ENCODE peak calls at places on chromosomes 4 and X, in six cellular contexts. One of them, this sample, is unnamed.

GRCh38 chr4:145507636-145508035 is 26.0 kb downstream of the SMAD1 start:
- DNase-seq in HepG2: peak; percentile 21
- DNase-seq in A549: peak; percentile 8
- DNase-seq in Karpas-422: no peak
- DNase-seq in transverse colon: no peak
- DNase-seq in cardiac muscle cell: no peak
- DNase-seq in this sample: no peak

GRCh38 chr4:150308824-150309472 is 230.7 kb downstream of the DCLK2 start:
- DNase-seq in HepG2: no peak
- DNase-seq in A549: peak; percentile 3
- DNase-seq in Karpas-422: no peak
- DNase-seq in transverse colon: no peak
- DNase-seq in cardiac muscle cell: no peak
- DNase-seq in this sample: no peak

GRCh38 chr4:139694522-139694921 is 28.9 kb downstream of the MGST2 start:
- DNase-seq in HepG2: no peak
- DNase-seq in A549: no peak
- DNase-seq in Karpas-422: no peak
- DNase-seq in transverse colon: no peak
- DNase-seq in cardiac muscle cell: no peak
- DNase-seq in this sample: no peak

GRCh38 chrX:51332188-51332942 is at the start of gene NUDT10:
- DNase-seq in HepG2: no peak
- DNase-seq in A549: peak; percentile 12
- DNase-seq in Karpas-422: no peak
- DNase-seq in transverse colon: peak; percentile 29
- DNase-seq in cardiac muscle cell: peak; percentile 86
- DNase-seq in this sample: peak; percentile 24

GRCh38 chr4:168126952-168127351 is 34.6 kb downstream of the ANXA10 start:
- DNase-seq in HepG2: no peak
- DNase-seq in A549: no peak
- DNase-seq in Karpas-422: no peak
- DNase-seq in transverse colon: no peak
- DNase-seq in cardiac muscle cell: no peak
- DNase-seq in this sample: no peak

GRCh38 chr4:2337896-2338295 is 76.0 kb upstream of the MXD4 start:
- DNase-seq in HepG2: no peak
- DNase-seq in A549: no peak
- DNase-seq in Karpas-422: no peak
- DNase-seq in transverse colon: no peak
- DNase-seq in cardiac muscle cell: no peak
- DNase-seq in this sample: no peak

GRCh38 chrX:22534643-22535042 is 261.9 kb downstream of the CBLL2 start:
- DNase-seq in HepG2: no peak
- DNase-seq in A549: no peak
- DNase-seq in Karpas-422: no peak
- DNase-seq in transverse colon: peak; percentile 10
- DNase-seq in cardiac muscle cell: no peak
- DNase-seq in this sample: no peak

GRCh38 chr4:133555671-133556070 is 406.6 kb downstream of the PCDH10 start:
- DNase-seq in HepG2: no peak
- DNase-seq in A549: no peak
- DNase-seq in Karpas-422: no peak
- DNase-seq in transverse colon: no peak
- DNase-seq in cardiac muscle cell: no peak
- DNase-seq in this sample: no peak

GRCh38 chr4:81137446-81137845 is 77.6 kb downstream of the PRKG2 start:
- DNase-seq in HepG2: no peak
- DNase-seq in A549: no peak
- DNase-seq in Karpas-422: no peak
- DNase-seq in transverse colon: no peak
- DNase-seq in cardiac muscle cell: no peak
- DNase-seq in this sample: no peak

GRCh38 chr4:74335341-74336019 is 27.2 kb downstream of the EPGN start:
- DNase-seq in HepG2: no peak
- DNase-seq in A549: no peak
- DNase-seq in Karpas-422: peak; percentile 56
- DNase-seq in transverse colon: no peak
- DNase-seq in cardiac muscle cell: no peak
- DNase-seq in this sample: no peak

GRCh38 chr4:150391052-150391451 is 190.9 kb upstream of the MAB21L2 start:
- DNase-seq in HepG2: no peak
- DNase-seq in A549: no peak
- DNase-seq in Karpas-422: no peak
- DNase-seq in transverse colon: no peak
- DNase-seq in cardiac muscle cell: no peak
- DNase-seq in this sample: no peak

GRCh38 chr4:111806331-111806730 is 338.9 kb upstream of the FAM241A start:
- DNase-seq in HepG2: peak; percentile 21
- DNase-seq in A549: peak; percentile 23
- DNase-seq in Karpas-422: no peak
- DNase-seq in transverse colon: no peak
- DNase-seq in cardiac muscle cell: peak; percentile 51
- DNase-seq in this sample: no peak

GRCh38 chrX:150411656-150412055 is 48.5 kb downstream of the MAMLD1 start:
- DNase-seq in HepG2: no peak
- DNase-seq in A549: no peak
- DNase-seq in Karpas-422: no peak
- DNase-seq in transverse colon: no peak
- DNase-seq in cardiac muscle cell: no peak
- DNase-seq in this sample: no peak

GRCh38 chr4:127357765-127358164 is 275.0 kb upstream of the INTU start:
- DNase-seq in HepG2: no peak
- DNase-seq in A549: no peak
- DNase-seq in Karpas-422: no peak
- DNase-seq in transverse colon: no peak
- DNase-seq in cardiac muscle cell: no peak
- DNase-seq in this sample: no peak

GRCh38 chrX:44747317-44747716 is 96.5 kb upstream of the DUSP21 start:
- DNase-seq in HepG2: no peak
- DNase-seq in A549: no peak
- DNase-seq in Karpas-422: no peak
- DNase-seq in transverse colon: no peak
- DNase-seq in cardiac muscle cell: no peak
- DNase-seq in this sample: no peak

GRCh38 chr4:183797445-183798248 is 107.5 kb upstream of the STOX2 start:
- DNase-seq in HepG2: no peak
- DNase-seq in A549: peak; percentile 45
- DNase-seq in Karpas-422: no peak
- DNase-seq in transverse colon: peak; percentile 53
- DNase-seq in cardiac muscle cell: peak; percentile 53
- DNase-seq in this sample: peak; percentile 28

GRCh38 chrX:39112143-39112542 is 310.9 kb downstream of the MID1IP1 start:
- DNase-seq in HepG2: no peak
- DNase-seq in A549: no peak
- DNase-seq in Karpas-422: no peak
- DNase-seq in transverse colon: no peak
- DNase-seq in cardiac muscle cell: no peak
- DNase-seq in this sample: no peak

GRCh38 chrX:108312938-108313337 is 125.3 kb downstream of the COL4A6 start:
- DNase-seq in HepG2: no peak
- DNase-seq in A549: peak; percentile 72
- DNase-seq in Karpas-422: no peak
- DNase-seq in transverse colon: no peak
- DNase-seq in cardiac muscle cell: peak; percentile 52
- DNase-seq in this sample: no peak

GRCh38 chrX:153305941-153306464 is 15.6 kb downstream of the PNMA6F start:
- DNase-seq in HepG2: no peak
- DNase-seq in A549: no peak
- DNase-seq in Karpas-422: no peak
- DNase-seq in transverse colon: no peak
- DNase-seq in cardiac muscle cell: no peak
- DNase-seq in this sample: no peak

GRCh38 chrX:136814847-136815634 is 34.3 kb upstream of the ARHGEF6 start:
- DNase-seq in HepG2: peak; percentile 49
- DNase-seq in A549: no peak
- DNase-seq in Karpas-422: no peak
- DNase-seq in transverse colon: no peak
- DNase-seq in cardiac muscle cell: no peak
- DNase-seq in this sample: no peak

GRCh38 chr4:155855897-155856296 is 10.2 kb downstream of the ASIC5 start:
- DNase-seq in HepG2: no peak
- DNase-seq in A549: no peak
- DNase-seq in Karpas-422: no peak
- DNase-seq in transverse colon: no peak
- DNase-seq in cardiac muscle cell: no peak
- DNase-seq in this sample: no peak

GRCh38 chr4:173218411-173219125 is 50.0 kb downstream of the GALNT7 start:
- DNase-seq in HepG2: no peak
- DNase-seq in A549: peak; percentile 43
- DNase-seq in Karpas-422: no peak
- DNase-seq in transverse colon: no peak
- DNase-seq in cardiac muscle cell: no peak
- DNase-seq in this sample: no peak

GRCh38 chr4:97987019-97987648 is 156.1 kb downstream of the STPG2 start:
- DNase-seq in HepG2: peak; percentile 4
- DNase-seq in A549: peak; percentile 24
- DNase-seq in Karpas-422: peak; percentile 71
- DNase-seq in transverse colon: no peak
- DNase-seq in cardiac muscle cell: peak; percentile 54
- DNase-seq in this sample: no peak

GRCh38 chrX:16771483-16772398 is 14.5 kb upstream of the TXLNG start:
- DNase-seq in HepG2: peak; percentile 86
- DNase-seq in A549: peak; percentile 86
- DNase-seq in Karpas-422: peak; percentile 59
- DNase-seq in transverse colon: peak; percentile 63
- DNase-seq in cardiac muscle cell: peak; percentile 30
- DNase-seq in this sample: peak; percentile 67

GRCh38 chr4:58551676-58552075 is 1441.5 kb upstream of the IGFBP7 start:
- DNase-seq in HepG2: no peak
- DNase-seq in A549: no peak
- DNase-seq in Karpas-422: no peak
- DNase-seq in transverse colon: no peak
- DNase-seq in cardiac muscle cell: no peak
- DNase-seq in this sample: no peak

GRCh38 chr4:80036949-80037348 is 36.1 kb downstream of the ANTXR2 start:
- DNase-seq in HepG2: no peak
- DNase-seq in A549: no peak
- DNase-seq in Karpas-422: no peak
- DNase-seq in transverse colon: no peak
- DNase-seq in cardiac muscle cell: peak; percentile 66
- DNase-seq in this sample: no peak

GRCh38 chrX:119669424-119670037 is 23.4 kb downstream of the SEPTIN6 start:
- DNase-seq in HepG2: peak; percentile 80
- DNase-seq in A549: no peak
- DNase-seq in Karpas-422: no peak
- DNase-seq in transverse colon: no peak
- DNase-seq in cardiac muscle cell: peak; percentile 29
- DNase-seq in this sample: no peak
- H3K27ac ChIP-seq in HepG2: peak overlapping the region; percentile 52
- H3K27ac ChIP-seq in A549: no peak overlapping the region
- H3K27ac ChIP-seq in Karpas-422: no peak overlapping the region
- H3K27ac ChIP-seq in transverse colon: peak overlapping the region; percentile 64
- H3K27ac ChIP-seq in cardiac muscle cell: peak overlapping the region; percentile 81
- H3K27ac ChIP-seq in this sample: no peak overlapping the region

GRCh38 chr4:123823244-123823643 is 426.6 kb downstream of the SPRY1 start:
- DNase-seq in HepG2: no peak
- DNase-seq in A549: no peak
- DNase-seq in Karpas-422: no peak
- DNase-seq in transverse colon: no peak
- DNase-seq in cardiac muscle cell: no peak
- DNase-seq in this sample: no peak

GRCh38 chr4:123826896-123827295 is 430.3 kb downstream of the SPRY1 start:
- DNase-seq in HepG2: no peak
- DNase-seq in A549: no peak
- DNase-seq in Karpas-422: no peak
- DNase-seq in transverse colon: no peak
- DNase-seq in cardiac muscle cell: no peak
- DNase-seq in this sample: no peak

GRCh38 chr4:123824524-123824923 is 427.9 kb downstream of the SPRY1 start:
- DNase-seq in HepG2: peak; percentile 40
- DNase-seq in A549: no peak
- DNase-seq in Karpas-422: no peak
- DNase-seq in transverse colon: no peak
- DNase-seq in cardiac muscle cell: no peak
- DNase-seq in this sample: no peak

GRCh38 chr4:123827511-123827910 is 430.9 kb downstream of the SPRY1 start:
- DNase-seq in HepG2: no peak
- DNase-seq in A549: no peak
- DNase-seq in Karpas-422: no peak
- DNase-seq in transverse colon: no peak
- DNase-seq in cardiac muscle cell: no peak
- DNase-seq in this sample: no peak

GRCh38 chr4:123825596-123826291 is 429.1 kb downstream of the SPRY1 start:
- DNase-seq in HepG2: no peak
- DNase-seq in A549: no peak
- DNase-seq in Karpas-422: no peak
- DNase-seq in transverse colon: no peak
- DNase-seq in cardiac muscle cell: no peak
- DNase-seq in this sample: no peak
- H3K27ac ChIP-seq in HepG2: no peak overlapping the region
- H3K27ac ChIP-seq in A549: no peak overlapping the region
- H3K27ac ChIP-seq in Karpas-422: no peak overlapping the region
- H3K27ac ChIP-seq in transverse colon: no peak overlapping the region
- H3K27ac ChIP-seq in cardiac muscle cell: no peak overlapping the region
- H3K27ac ChIP-seq in this sample: no peak overlapping the region

GRCh38 chr4:185142563-185142910 is 529 bp upstream of the SLC25A4 start:
- DNase-seq in HepG2: peak; percentile 37
- DNase-seq in A549: no peak
- DNase-seq in Karpas-422: peak; percentile 49
- DNase-seq in transverse colon: no peak
- DNase-seq in cardiac muscle cell: no peak
- DNase-seq in this sample: no peak
- H3K27ac ChIP-seq in HepG2: peak overlapping the region; percentile 70
- H3K27ac ChIP-seq in A549: peak overlapping the region; percentile 81
- H3K27ac ChIP-seq in Karpas-422: no peak overlapping the region
- H3K27ac ChIP-seq in transverse colon: peak overlapping the region; percentile 92
- H3K27ac ChIP-seq in cardiac muscle cell: peak overlapping the region; percentile 100
- H3K27ac ChIP-seq in this sample: peak overlapping the region; percentile 76

GRCh38 chrX:13008189-13008533 is 33.3 kb downstream of the TMSB4X start:
- DNase-seq in HepG2: no peak
- DNase-seq in A549: no peak
- DNase-seq in Karpas-422: peak; percentile 75
- DNase-seq in transverse colon: no peak
- DNase-seq in cardiac muscle cell: no peak
- DNase-seq in this sample: no peak
- H3K27ac ChIP-seq in HepG2: no peak overlapping the region
- H3K27ac ChIP-seq in A549: peak overlapping the region; percentile 61
- H3K27ac ChIP-seq in Karpas-422: no peak overlapping the region
- H3K27ac ChIP-seq in transverse colon: peak overlapping the region; percentile 49
- H3K27ac ChIP-seq in cardiac muscle cell: no peak overlapping the region
- H3K27ac ChIP-seq in this sample: no peak overlapping the region

DNA sequence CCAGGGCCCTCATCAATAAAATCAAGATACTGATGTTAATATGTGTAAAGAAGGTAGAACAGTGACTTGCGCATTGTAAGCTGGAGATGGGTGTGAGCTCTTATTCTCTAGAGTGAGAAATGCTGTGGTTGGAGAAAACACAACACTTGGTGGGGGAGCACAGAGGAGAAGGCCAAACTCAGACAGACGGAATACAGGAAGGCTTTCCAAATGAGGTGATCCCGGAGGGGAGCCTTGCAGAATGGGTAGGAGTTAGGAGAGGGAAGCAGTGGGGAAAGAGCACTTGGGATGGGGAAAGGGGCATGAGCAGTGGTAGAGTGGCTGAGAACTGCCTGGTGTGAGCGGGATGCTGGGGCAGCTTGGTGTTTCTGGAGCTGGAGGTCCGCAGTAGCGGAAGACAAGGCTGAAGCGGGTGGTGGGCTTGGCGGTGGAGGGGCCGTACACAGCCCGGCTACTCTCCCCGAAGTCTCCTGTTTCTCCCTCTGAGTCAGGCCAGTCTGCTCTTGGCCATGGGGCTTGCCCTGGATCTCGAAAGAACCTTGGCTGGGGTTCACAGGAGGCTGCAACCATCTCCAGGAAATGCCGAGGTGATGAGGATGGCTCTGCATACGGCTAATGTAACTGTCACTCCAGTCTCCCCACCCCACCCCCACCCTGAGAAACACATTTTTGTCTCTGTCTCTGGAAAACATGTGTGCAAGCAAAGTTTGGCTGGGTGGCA is 11.3 kb upstream of the PLAC1 start:
- DNase-seq in HepG2: no peak
- DNase-seq in A549: peak; percentile 87
- DNase-seq in Karpas-422: no peak
- DNase-seq in transverse colon: peak; percentile 7
- DNase-seq in cardiac muscle cell: no peak
- DNase-seq in this sample: no peak
- H3K27ac ChIP-seq in HepG2: no peak overlapping the region
- H3K27ac ChIP-seq in A549: peak overlapping the region; percentile 97
- H3K27ac ChIP-seq in Karpas-422: no peak overlapping the region
- H3K27ac ChIP-seq in transverse colon: no peak overlapping the region
- H3K27ac ChIP-seq in cardiac muscle cell: no peak overlapping the region
- H3K27ac ChIP-seq in this sample: no peak overlapping the region